ENCODE peak calls at places on chromosomes 1 and 21, in eight cellular contexts. A is tibial nerve, M is transverse colon, W is A549, V is K562, F is SK-N-SH, K is esophagus muscularis mucosa, E is stomach. S is an unnamed sample.

GRCh38 chr1:56958526-56958925 is 7.3 kb downstream of the C8B start:
- DNase-seq in A (no peak), M (no peak), W (no peak), V (no peak), F (peak; percentile 63), K (no peak), E (no peak), S (no peak)

GRCh38 chr1:201551877-201552731 is 13.2 kb downstream of the NAV1 start:
- DNase-seq in A (no peak), M (no peak), W (peak; percentile 57), V (peak; percentile 75), F (no peak), K (no peak), E (no peak), S (no peak)

GRCh38 chr1:47650606-47651005 is 212.8 kb downstream of the FOXD2 start:
- DNase-seq in A (no peak), M (no peak), W (no peak), V (no peak), F (no peak), K (no peak), E (no peak), S (peak; percentile 21)

GRCh38 chr1:155940993-155941844 is at the start of gene RXFP4:
- DNase-seq in A (no peak), M (peak; percentile 87), W (no peak), V (no peak), F (no peak), K (no peak), E (peak; percentile 67), S (no peak)

GRCh38 chr1:6367381-6368007 is 26.1 kb downstream of the ACOT7 start:
- DNase-seq in A (no peak), M (no peak), W (no peak), V (no peak), F (no peak), K (no peak), E (no peak), S (no peak)

GRCh38 chr1:62423580-62424242 is 13.1 kb upstream of the USP1 start:
- DNase-seq in A (no peak), M (peak; percentile 28), W (no peak), V (no peak), F (no peak), K (no peak), E (no peak), S (no peak)

GRCh38 chr21:42302292-42302650 is 12.9 kb downstream of the TFF3 start:
- DNase-seq in A (no peak), M (peak; percentile 6), W (no peak), V (no peak), F (peak; percentile 57), K (no peak), E (no peak), S (peak; percentile 59)

GRCh38 chr1:95534985-95535384 is 301.0 kb downstream of the RWDD3 start:
- DNase-seq in A (no peak), M (no peak), W (no peak), V (no peak), F (no peak), K (no peak), E (no peak), S (no peak)

GRCh38 chr1:150613061-150613920 is 16.1 kb downstream of the ENSA start:
- DNase-seq in A (no peak), M (peak; percentile 69), W (peak; percentile 66), V (peak; percentile 87), F (no peak), K (no peak), E (no peak), S (no peak)

GRCh38 chr1:94335950-94336349 is 82.2 kb upstream of the ABCD3 start:
- DNase-seq in A (peak; percentile 56), M (peak; percentile 70), W (peak; percentile 18), V (peak; percentile 75), F (peak; percentile 51), K (no peak), E (peak; percentile 73), S (peak; percentile 86)

GRCh38 chr1:198523183-198523942 is 17.1 kb downstream of the ATP6V1G3 start:
- DNase-seq in A (no peak), M (no peak), W (no peak), V (peak; percentile 33), F (no peak), K (no peak), E (no peak), S (no peak)

GRCh38 chr1:106968644-106969043 is 87.8 kb upstream of the PRMT6 start:
- DNase-seq in A (no peak), M (no peak), W (no peak), V (no peak), F (no peak), K (no peak), E (no peak), S (no peak)

GRCh38 chr1:229869225-229869624 is 197.8 kb upstream of the GALNT2 start:
- DNase-seq in A (no peak), M (no peak), W (no peak), V (no peak), F (no peak), K (no peak), E (no peak), S (no peak)

GRCh38 chr1:233518344-233518743 is 95.6 kb upstream of the KCNK1 start:
- DNase-seq in A (no peak), M (peak; percentile 22), W (peak; percentile 33), V (peak; percentile 81), F (peak; percentile 39), K (no peak), E (peak; percentile 42), S (no peak)

GRCh38 chr1:2315711-2316450 is 75.5 kb downstream of the MORN1 start:
- DNase-seq in A (no peak), M (no peak), W (no peak), V (no peak), F (peak; percentile 67), K (no peak), E (no peak), S (peak; percentile 77)

GRCh38 chr1:53140451-53140850 is 2.0 kb downstream of the SLC1A7 start:
- DNase-seq in A (no peak), M (no peak), W (no peak), V (no peak), F (no peak), K (peak; percentile 70), E (no peak), S (no peak)

GRCh38 chr1:65629788-65630187 is 162.9 kb upstream of the PDE4B start:
- DNase-seq in A (no peak), M (no peak), W (no peak), V (peak; percentile 18), F (no peak), K (no peak), E (no peak), S (no peak)

GRCh38 chr1:99728494-99729235 is 37.8 kb downstream of the FRRS1 start:
- DNase-seq in A (no peak), M (no peak), W (peak; percentile 43), V (peak; percentile 21), F (peak; percentile 22), K (no peak), E (no peak), S (no peak)

GRCh38 chr1:95733031-95733430 is 499.0 kb downstream of the RWDD3 start:
- DNase-seq in A (no peak), M (no peak), W (no peak), V (no peak), F (no peak), K (no peak), E (no peak), S (no peak)

GRCh38 chr1:153313288-153313687 is 536 bp upstream of the PGLYRP3 start:
- DNase-seq in A (no peak), M (no peak), W (no peak), V (no peak), F (no peak), K (peak; percentile 86), E (no peak), S (no peak)

DNA sequence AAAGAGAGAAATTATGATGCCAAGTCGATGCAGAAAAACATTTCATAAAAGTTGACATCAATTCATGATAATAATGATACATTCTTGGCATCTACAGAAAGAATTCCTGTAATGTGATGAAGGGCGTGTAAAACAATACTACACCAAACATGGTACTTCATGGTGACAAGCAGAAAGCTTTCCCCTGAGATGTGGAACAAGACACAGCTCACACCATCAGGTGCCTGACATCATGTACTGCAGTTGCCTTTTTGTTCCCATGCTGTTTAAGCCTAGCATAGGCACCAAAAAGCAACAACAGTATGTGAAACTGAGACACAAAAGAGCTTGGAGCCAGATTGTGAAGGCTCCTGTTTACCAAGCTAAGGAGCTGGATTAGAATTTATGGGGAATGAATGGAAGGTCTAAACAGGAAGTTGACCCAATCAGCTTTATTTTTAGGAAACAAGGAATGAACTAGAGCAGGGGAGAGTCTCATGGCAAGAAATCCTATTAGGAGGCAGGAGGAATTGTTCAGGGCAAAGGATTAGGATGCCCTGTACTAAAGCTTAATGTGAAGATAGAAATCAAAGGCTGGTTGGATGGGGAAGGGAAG is 67.2 kb downstream of the SYDE2 start:
- DNase-seq in A (no peak), M (no peak), W (no peak), V (no peak), F (no peak), K (no peak), E (no peak), S (no peak)
- TF ChIP-seq EP300 in A (no peak), M (no peak), W (no peak), V (no peak), F (no peak), K (no peak), E (no peak), S (no peak)

GRCh38 chr1:168099314-168099920 is 37.3 kb downstream of the GPR161 start:
- DNase-seq in A (no peak), M (no peak), W (no peak), V (no peak), F (no peak), K (no peak), E (no peak), S (peak; percentile 85)
- TF ChIP-seq EP300 in A (no peak), M (no peak), W (no peak), V (no peak), F (no peak), K (no peak), E (no peak), S (no peak)

DNA sequence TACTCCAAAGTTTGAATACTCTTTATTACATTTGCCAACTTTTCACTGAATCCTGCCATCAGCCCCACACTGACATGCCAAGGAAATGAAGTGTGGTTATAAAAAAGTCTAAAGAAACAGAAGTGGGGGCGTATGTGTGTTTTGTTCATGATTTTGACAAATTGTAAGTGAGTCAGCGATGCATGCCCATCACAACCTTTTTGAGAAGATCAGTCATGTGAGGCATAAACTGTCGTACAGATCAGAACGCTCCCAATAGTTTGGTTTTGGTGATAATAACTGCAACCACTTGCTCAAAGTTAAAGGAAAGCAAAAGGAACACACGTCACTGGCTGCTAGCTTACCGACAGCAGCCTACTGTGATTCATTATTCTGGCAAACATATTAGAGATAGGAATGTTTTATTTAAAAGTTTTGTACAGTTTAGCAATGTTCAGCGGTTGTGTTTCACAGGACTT is 95.6 kb downstream of the RGS2 start:
- DNase-seq in A (no peak), M (no peak), W (peak; percentile 20), V (no peak), F (no peak), K (no peak), E (no peak), S (no peak)
- TF ChIP-seq EP300 in A (no peak), M (peak; percentile 80), W (peak; percentile 45), V (no peak), F (no peak), K (peak; percentile 84), E (peak; percentile 50), S (peak; percentile 73)

DNA sequence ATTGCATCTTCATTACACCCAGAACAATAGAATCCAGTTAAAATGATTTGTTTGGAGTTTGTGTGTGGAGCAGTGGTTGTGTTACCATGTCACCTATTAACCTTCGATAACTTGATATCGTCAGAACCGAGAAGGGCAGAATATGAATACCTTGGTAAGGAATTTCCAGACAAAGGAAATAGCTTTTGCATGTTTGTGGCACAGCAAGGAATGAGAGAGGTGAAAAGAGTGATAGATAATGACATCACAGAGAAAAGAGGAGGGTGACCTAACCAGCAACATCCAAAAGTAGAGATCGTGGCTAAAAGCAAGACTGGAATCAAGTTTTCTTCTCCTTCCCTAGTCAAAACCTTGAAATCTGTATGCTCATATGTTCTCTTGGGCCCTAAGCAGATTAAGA is 244.6 kb upstream of the NEGR1 start:
- DNase-seq in A (no peak), M (no peak), W (no peak), V (no peak), F (no peak), K (no peak), E (no peak), S (no peak)
- TF ChIP-seq EP300 in A (no peak), M (no peak), W (no peak), V (no peak), F (no peak), K (no peak), E (no peak), S (no peak)

S was measured in sigmoid colon.